ENCODE peak calls at places on chromosomes 16 and 17, in six cellular contexts. F is heart left ventricle, O is tibial nerve, N is left ventricle myocardium inferior, A is OCI-LY7, U is upper lobe of right lung. L is an unnamed sample. For H3K36me3, the result is how much of the 10 kb centered on the place peaks cover.

GRCh38 chr17:50658602-50659001 is 23.9 kb downstream of the ABCC3 start:
- DNase-seq in F (no peak), O (no peak), N (no peak), A (no peak), U (no peak), L (no peak)

GRCh38 chr17:72719582-72720493 is 372.6 kb downstream of the SLC39A11 start:
- DNase-seq in F (no peak), O (no peak), N (no peak), A (no peak), U (no peak), L (no peak)

GRCh38 chr17:66171172-66171571 is 20.8 kb downstream of the CEP112 start:
- DNase-seq in F (no peak), O (no peak), N (no peak), A (no peak), U (no peak), L (no peak)

GRCh38 chr17:1068356-1068755 is 71.4 kb downstream of the TIMM22 start:
- DNase-seq in F (no peak), O (no peak), N (no peak), A (no peak), U (no peak), L (no peak)

GRCh38 chr16:11916524-11917285 is 949 bp upstream of the GSPT1 start:
- DNase-seq in F (no peak), O (no peak), N (no peak), A (no peak), U (no peak), L (peak)

GRCh38 chr16:1447965-1448364 is 3.6 kb upstream of the CCDC154 start:
- DNase-seq in F (no peak), O (no peak), N (no peak), A (no peak), U (no peak), L (no peak)

GRCh38 chr17:50379733-50380132 is 6.7 kb downstream of the EME1 start:
- DNase-seq in F (no peak), O (no peak), N (no peak), A (no peak), U (no peak), L (no peak)

GRCh38 chr16:87431926-87432325 is 39.8 kb downstream of the MAP1LC3B start:
- DNase-seq in F (no peak), O (no peak), N (no peak), A (no peak), U (no peak), L (no peak)

GRCh38 chr17:8163978-8164814 is 1.4 kb upstream of the VAMP2 start:
- DNase-seq in F (peak), O (peak), N (peak), A (peak), U (peak), L (peak)

GRCh38 chr16:84508502-84508901 is 4.0 kb upstream of the MEAK7 start:
- DNase-seq in F (no peak), O (no peak), N (no peak), A (peak), U (peak), L (no peak)

GRCh38 chr16:87789437-87790277 is 23.9 kb upstream of the KLHDC4 start:
- DNase-seq in F (no peak), O (no peak), N (no peak), A (no peak), U (no peak), L (no peak)

GRCh38 chr17:8002646-8003593 is 505 bp downstream of the GUCY2D start:
- DNase-seq in F (no peak), O (no peak), N (no peak), A (no peak), U (peak), L (no peak)

GRCh38 chr17:52442350-52442749 is 283.8 kb upstream of the CA10 start:
- DNase-seq in F (no peak), O (no peak), N (no peak), A (no peak), U (no peak), L (no peak)

GRCh38 chr17:79414063-79414462 is 196.8 kb downstream of the RBFOX3 start:
- DNase-seq in F (no peak), O (no peak), N (no peak), A (no peak), U (no peak), L (no peak)

GRCh38 chr16:239948-240277 is 5.3 kb downstream of the FAM234A start:
- DNase-seq in F (no peak), O (no peak), N (no peak), A (no peak), U (no peak), L (no peak)

GRCh38 chr17:31416503-31416923 is 25.0 kb downstream of the RAB11FIP4 start:
- DNase-seq in F (no peak), O (peak), N (peak), A (no peak), U (no peak), L (no peak)

GRCh38 chr17:19332371-19333131 is 30.0 kb downstream of the B9D1 start:
- DNase-seq in F (no peak), O (no peak), N (no peak), A (no peak), U (peak), L (peak)

GRCh38 chr16:79943738-79944137 is 343.2 kb upstream of the MAF start:
- DNase-seq in F (no peak), O (no peak), N (no peak), A (no peak), U (no peak), L (no peak)

GRCh38 chr16:2228161-2228824 is 4.9 kb downstream of the E4F1 start:
- DNase-seq in F (no peak), O (no peak), N (no peak), A (no peak), U (no peak), L (no peak)

GRCh38 chr17:55319933-55320593 is 55.3 kb downstream of the HLF start:
- DNase-seq in F (no peak), O (no peak), N (no peak), A (no peak), U (no peak), L (no peak)

GRCh38 chr17:55316499-55316898 is 51.7 kb downstream of the HLF start:
- DNase-seq in F (no peak), O (no peak), N (no peak), A (no peak), U (no peak), L (no peak)

GRCh38 chr17:55317284-55317683 is 52.5 kb downstream of the HLF start:
- DNase-seq in F (no peak), O (no peak), N (no peak), A (no peak), U (no peak), L (no peak)

GRCh38 chr17:55318715-55319487 is 54.1 kb downstream of the HLF start:
- DNase-seq in F (no peak), O (no peak), N (no peak), A (no peak), U (no peak), L (no peak)

DNA sequence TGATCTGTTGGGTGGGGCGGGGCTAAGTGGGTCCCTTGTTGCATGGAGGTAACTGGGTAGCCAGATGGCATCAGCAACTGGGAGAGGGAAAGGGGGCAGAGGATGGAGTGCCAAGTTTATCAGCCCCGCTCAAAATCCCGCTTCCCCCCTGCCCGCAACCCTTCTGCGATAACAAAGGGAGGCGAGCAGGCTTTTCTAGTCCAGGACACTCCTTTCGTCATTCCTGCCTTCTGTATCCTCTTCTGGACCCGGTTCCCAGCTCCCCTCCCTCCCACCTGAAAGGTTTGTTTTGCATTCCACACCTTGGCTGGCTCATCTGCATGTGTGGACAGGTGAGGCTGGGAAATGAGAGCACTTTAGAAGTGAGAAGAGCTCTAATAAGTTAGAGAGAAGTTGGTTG is 53.3 kb downstream of the HLF start:
- DNase-seq in F (no peak), O (no peak), N (no peak), A (no peak), U (no peak), L (no peak)
- TF ChIP-seq CTCF in F (no peak), O (no peak), N (no peak), A (no peak), U (no peak), L (no peak)

GRCh38 chr17:17221329-17221728 is 15.2 kb upstream of the PLD6 start:
- DNase-seq in F (no peak), O (no peak), N (no peak), A (no peak), U (no peak), L (no peak)

GRCh38 chr17:17225901-17226300 is 11.1 kb downstream of the FLCN start:
- DNase-seq in F (no peak), O (no peak), N (no peak), A (no peak), U (no peak), L (no peak)

GRCh38 chr17:17224137-17224536 is 12.8 kb downstream of the FLCN start:
- DNase-seq in F (no peak), O (no peak), N (no peak), A (no peak), U (no peak), L (no peak)

GRCh38 chr17:17226451-17227265 is 10.3 kb downstream of the FLCN start:
- DNase-seq in F (no peak), O (no peak), N (no peak), A (no peak), U (no peak), L (no peak)

GRCh38 chr17:17223736-17224135 is 13.2 kb downstream of the FLCN start:
- DNase-seq in F (no peak), O (no peak), N (no peak), A (no peak), U (no peak), L (no peak)
- H3K36me3 ChIP-seq in F (half or more), O (under half), N (half or more), A (under half), U (half or more), L (half or more)

GRCh38 chr17:42853004-42853403 is 2.0 kb downstream of the AOC3 start:
- DNase-seq in F (no peak), O (no peak), N (no peak), A (no peak), U (peak), L (peak)
- H3K4me3 ChIP-seq in F (peak), O (peak), N (peak), A (no peak), U (peak), L (peak)

GRCh38 chr16:89308391-89309333 is 91.2 kb downstream of the ZNF778 start:
- DNase-seq in F (no peak), O (no peak), N (peak), A (peak), U (no peak), L (no peak)
- TF ChIP-seq CTCF in F (no peak), O (no peak), N (peak), A (peak), U (peak), L (no peak)

GRCh38 chr16:66299349-66299748 is 67.1 kb upstream of the CDH5 start:
- DNase-seq in F (no peak), O (no peak), N (no peak), A (no peak), U (no peak), L (no peak)

GRCh38 chr16:66300501-66300900 is 66.0 kb upstream of the CDH5 start:
- DNase-seq in F (no peak), O (no peak), N (no peak), A (no peak), U (no peak), L (no peak)

GRCh38 chr16:66298571-66299120 is 67.8 kb upstream of the CDH5 start:
- DNase-seq in F (no peak), O (no peak), N (no peak), A (no peak), U (no peak), L (no peak)

GRCh38 chr16:66298006-66298405 is 68.5 kb upstream of the CDH5 start:
- DNase-seq in F (no peak), O (no peak), N (no peak), A (no peak), U (no peak), L (no peak)

GRCh38 chr16:66300037-66300436 is 66.5 kb upstream of the CDH5 start:
- DNase-seq in F (no peak), O (no peak), N (no peak), A (no peak), U (no peak), L (no peak)
- H3K36me3 ChIP-seq in F (under half), O (under half), N (under half), A (under half), U (under half), L (under half)

GRCh38 chr17:76883744-76884525 is 15.7 kb downstream of the MGAT5B start:
- DNase-seq in F (no peak), O (no peak), N (no peak), A (no peak), U (no peak), L (no peak)

GRCh38 chr17:76887809-76888208 is 19.6 kb downstream of the MGAT5B start:
- DNase-seq in F (no peak), O (no peak), N (no peak), A (no peak), U (no peak), L (no peak)

GRCh38 chr17:76884995-76885896 is 17.0 kb downstream of the MGAT5B start:
- DNase-seq in F (no peak), O (no peak), N (no peak), A (no peak), U (no peak), L (no peak)

GRCh38 chr17:76888661-76889060 is 20.5 kb downstream of the MGAT5B start:
- DNase-seq in F (no peak), O (no peak), N (no peak), A (no peak), U (no peak), L (no peak)

DNA sequence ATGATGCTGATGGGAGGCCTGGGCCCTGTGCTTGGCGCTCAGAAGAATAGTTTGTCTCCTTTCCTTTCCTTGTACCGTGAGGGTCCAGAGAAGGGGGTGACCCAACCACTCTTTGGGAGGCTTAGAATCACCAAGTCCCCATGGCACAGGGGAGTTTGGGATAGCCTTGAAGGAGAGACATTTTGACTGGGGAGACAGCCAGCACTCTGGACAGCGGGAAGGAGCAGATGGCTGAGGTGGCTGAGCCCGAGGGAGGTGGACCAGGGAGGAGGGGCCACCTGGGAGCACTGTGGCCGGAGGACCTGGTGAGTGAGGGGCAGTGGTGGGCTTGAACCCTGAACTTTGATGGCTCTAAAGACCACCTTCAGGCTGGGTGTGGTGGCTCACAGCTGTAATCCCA is 18.2 kb downstream of the MGAT5B start:
- DNase-seq in F (no peak), O (no peak), N (no peak), A (no peak), U (no peak), L (no peak)
- H3K4me3 ChIP-seq in F (no peak), O (no peak), N (no peak), A (no peak), U (no peak), L (no peak)

L was measured in ascending aorta.